ENCODE peak calls at places on chromosomes 5 and 9, in ten cellular contexts. U is cardiac muscle cell; I is activated T-helper 9 cell treated with anti-CD3 and anti-CD28 coated beads, Interleukin-2, amount 50 U/mL, for 16 hours; G is activated effector memory CD4-positive, alpha-beta T cell treated with Interleukin-2 at 50 U/mL for 16 hours; M is retina; D is NCI-H345; J is NCI-H446 treated with DMSO at 0.1 percent for 48 hours; R is dorsolateral prefrontal cortex; B is NCI-H460; Z is heart left ventricle. T is an unnamed sample.

GRCh38 chr5:180402716-180403115 is 49.6 kb upstream of the GFPT2 start:
- DNase-seq in M (no peak), I (no peak), D (no peak), R (no peak), U (no peak), B (no peak), Z (no peak), J (no peak), G (no peak), T (no peak)

GRCh38 chr9:113476511-113476916 is 13.0 kb downstream of the RGS3 start:
- DNase-seq in D (no peak), R (no peak), G (no peak), U (no peak), B (no peak), Z (no peak), I (no peak), J (no peak), M (no peak), T (no peak)

GRCh38 chr5:134055015-134055414 is 50.2 kb upstream of the VDAC1 start:
- DNase-seq in G (no peak), I (no peak), Z (no peak), B (no peak), D (no peak), J (no peak), R (no peak), M (no peak), U (no peak), T (no peak)

GRCh38 chr5:93359296-93359957 is 221.6 kb downstream of the NR2F1-AS1 start:
- DNase-seq in B (peak), M (no peak), G (no peak), D (no peak), R (no peak), U (peak), Z (no peak), J (peak), I (no peak), T (no peak)

GRCh38 chr9:27165670-27166069 is 56.6 kb downstream of the TEK start:
- DNase-seq in B (no peak), M (no peak), J (no peak), U (no peak), Z (no peak), R (no peak), G (no peak), D (no peak), I (no peak), T (no peak)

GRCh38 chr5:3030511-3031165 is 279.2 kb upstream of the IRX2 start:
- DNase-seq in G (no peak), D (no peak), B (no peak), U (no peak), R (no peak), I (no peak), Z (no peak), M (no peak), J (no peak), T (no peak)

GRCh38 chr9:36144322-36145206 is 8.0 kb downstream of the GLIPR2 start:
- DNase-seq in I (no peak), B (no peak), D (no peak), Z (no peak), M (no peak), J (no peak), G (peak), U (no peak), R (no peak), T (peak)

GRCh38 chr9:3980771-3981170 is 319.1 kb downstream of the GLIS3 start:
- DNase-seq in U (peak), Z (no peak), R (no peak), G (no peak), M (peak), D (peak), J (peak), B (no peak), I (no peak), T (no peak)

GRCh38 chr5:43572357-43572756 is 15.5 kb upstream of the PAIP1 start:
- DNase-seq in M (no peak), Z (peak), D (no peak), J (no peak), U (peak), B (no peak), I (no peak), G (no peak), R (no peak), T (no peak)

GRCh38 chr9:121674952-121675351 is 23.5 kb downstream of the DAB2IP start:
- DNase-seq in U (no peak), D (no peak), M (peak), G (no peak), I (no peak), B (no peak), R (no peak), J (no peak), Z (no peak), T (no peak)

GRCh38 chr9:75889977-75890540 is 414 bp upstream of the PCSK5 start:
- DNase-seq in Z (peak), D (peak), B (peak), G (no peak), U (peak), J (no peak), I (no peak), R (no peak), M (no peak), T (no peak)

GRCh38 chr5:132704875-132705274 is 31.1 kb downstream of the IL4 start:
- DNase-seq in J (no peak), R (no peak), I (no peak), U (peak), M (no peak), B (no peak), G (no peak), D (no peak), Z (no peak), T (no peak)